ENCODE peak calls at places on chromosomes 13 and 19, in eight cellular contexts. D is MCF 10A; E is GDM1; N is stimulated activated CD8-positive, alpha-beta memory T cell treated with anti-CD3 and anti-CD28 coated beads, Interleukin-15, amount 100 ng/mL, for 4 hours; O is activated CD4-positive, alpha-beta T cell treated with anti-CD3 and anti-CD28 coated beads, Interleukin-2, amount 50 U/mL, for 48 hours; Z is Caki2; F is SHP77; U is C1 segment of cervical spinal cord. M is an unnamed sample.
A peak's percentile ranks its signal among the peaks of the same experiment; 100 is the strongest.

GRCh38 chr13:31755803-31756212 is 16.5 kb downstream of the RXFP2 start:
- DNase-seq in Z (peak; percentile 14), E (no peak), N (no peak), O (no peak), D (no peak), U (no peak), F (no peak), M (no peak)

GRCh38 chr13:60837806-60838205 is 440.8 kb downstream of the TDRD3 start:
- DNase-seq in E (no peak), N (no peak), U (no peak), F (no peak), O (no peak), D (no peak), Z (no peak), M (peak; percentile 32)

GRCh38 chr13:110433014-110433413 is 125.9 kb downstream of the COL4A2 start:
- DNase-seq in O (no peak), F (no peak), Z (no peak), E (no peak), U (no peak), N (no peak), D (no peak), M (no peak)

GRCh38 chr13:52454459-52454824 is 836 bp upstream of the CKAP2 start:
- DNase-seq in O (no peak), E (peak; percentile 49), F (peak; percentile 45), D (peak; percentile 60), Z (peak; percentile 23), U (no peak), N (no peak), M (peak; percentile 75)

GRCh38 chr13:72849571-72849970 is 67.6 kb downstream of the PIBF1 start:
- DNase-seq in E (no peak), O (no peak), F (no peak), U (no peak), D (no peak), Z (no peak), N (no peak), M (peak; percentile 1)

GRCh38 chr19:21491161-21491560 is 14.2 kb upstream of the ZNF429 start:
- DNase-seq in N (no peak), E (no peak), F (no peak), D (no peak), Z (no peak), O (no peak), U (no peak), M (peak; percentile 33)

GRCh38 chr19:46299004-46299509 is 2.2 kb downstream of the HIF3A start:
- DNase-seq in Z (peak; percentile 95), U (peak; percentile 94), D (peak; percentile 96), E (peak; percentile 3), F (peak; percentile 81), N (no peak), O (no peak), M (peak; percentile 66)

GRCh38 chr19:36255316-36255715 is 40.4 kb downstream of the ZNF146 start:
- DNase-seq in N (no peak), E (no peak), D (no peak), F (no peak), U (no peak), Z (no peak), O (no peak), M (no peak)

GRCh38 chr19:36032251-36033104 is at the start of gene CLIP3:
- DNase-seq in O (peak; percentile 35), F (peak; percentile 47), D (no peak), E (no peak), U (peak; percentile 58), N (peak; percentile 46), Z (peak; percentile 54), M (no peak)

GRCh38 chr13:39353988-39354387 is 249.0 kb downstream of the LHFPL6 start:
- DNase-seq in E (no peak), O (no peak), D (no peak), F (no peak), N (no peak), Z (no peak), U (no peak), M (peak; percentile 63)

GRCh38 chr13:113620036-113620435 is 35.5 kb downstream of the TFDP1 start:
- DNase-seq in N (no peak), D (no peak), F (no peak), E (no peak), Z (no peak), O (no peak), U (no peak), M (no peak)

GRCh38 chr19:36046443-36047050 is 7.5 kb downstream of the THAP8 start:
- DNase-seq in E (no peak), U (peak; percentile 15), O (no peak), N (no peak), Z (no peak), F (no peak), D (peak; percentile 82), M (no peak)

GRCh38 chr19:6457958-6458694 is 1.5 kb downstream of the SLC25A23 start:
- DNase-seq in F (no peak), E (no peak), U (no peak), D (no peak), O (no peak), N (no peak), Z (no peak), M (no peak)

GRCh38 chr13:59774511-59774911 is 389.2 kb downstream of the DIAPH3 start:
- DNase-seq in E (no peak), Z (peak; percentile 21), F (no peak), D (peak; percentile 45), O (no peak), U (no peak), N (no peak), M (peak; percentile 61)

GRCh38 chr19:6458695-6459355 is 767 bp downstream of the SLC25A23 start:
- DNase-seq in Z (no peak), U (no peak), O (no peak), D (no peak), F (no peak), E (no peak), N (no peak), M (no peak)

GRCh38 chr13:50549221-50549942 is 294.1 kb downstream of the DLEU7 start:
- DNase-seq in U (no peak), Z (no peak), E (no peak), F (no peak), O (no peak), D (no peak), N (no peak), M (no peak)

GRCh38 chr13:32720026-32720425 is 133.8 kb downstream of the PDS5B start:
- DNase-seq in U (no peak), N (no peak), E (no peak), D (peak; percentile 5), Z (no peak), F (no peak), O (no peak), M (no peak)

GRCh38 chr13:97226788-97227627 is 4.9 kb downstream of the MBNL2 start:
- DNase-seq in U (no peak), Z (no peak), N (peak; percentile 34), F (no peak), D (no peak), O (peak; percentile 49), E (peak; percentile 46), M (no peak)

GRCh38 chr13:20495087-20496023 is 30.3 kb downstream of the CRYL1 start:
- DNase-seq in F (peak; percentile 11), N (peak; percentile 40), O (peak; percentile 72), U (peak; percentile 31), E (peak; percentile 45), Z (peak; percentile 40), D (peak; percentile 77), M (peak; percentile 32)

GRCh38 chr13:90315061-90315460 is 1032.4 kb upstream of the MIR17HG start:
- DNase-seq in F (no peak), U (no peak), N (no peak), Z (no peak), E (no peak), O (no peak), D (no peak), M (no peak)

GRCh38 chr13:83877901-83878300 is 4.4 kb downstream of the SLITRK1 start:
- DNase-seq in N (no peak), E (no peak), O (no peak), Z (no peak), F (no peak), U (no peak), D (no peak), M (no peak)

GRCh38 chr13:22012676-22013075 is 341.8 kb downstream of the FGF9 start:
- DNase-seq in U (no peak), N (no peak), O (no peak), F (no peak), E (no peak), D (no peak), Z (no peak), M (no peak)

GRCh38 chr19:37594982-37595382 is 306 bp downstream of the ZNF540 start:
- DNase-seq in U (peak; percentile 73), N (peak; percentile 42), F (peak; percentile 50), O (peak; percentile 57), D (no peak), Z (no peak), E (peak; percentile 24), M (no peak)

GRCh38 chr19:4089400-4089908 is 22.8 kb upstream of the ZBTB7A start:
- DNase-seq in Z (no peak), O (peak; percentile 73), E (peak; percentile 88), N (no peak), F (no peak), U (no peak), D (no peak), M (no peak)

GRCh38 chr19:14383898-14384669 is 2.8 kb downstream of the ADGRE5 start:
- DNase-seq in U (no peak), Z (no peak), N (peak; percentile 68), O (peak; percentile 65), D (peak; percentile 50), E (peak; percentile 16), F (no peak), M (no peak)

GRCh38 chr19:5052515-5052914 is 83.6 kb downstream of the KDM4B start:
- DNase-seq in O (no peak), N (no peak), F (no peak), Z (no peak), E (no peak), D (no peak), U (no peak), M (no peak)

GRCh38 chr19:43997631-43998290 is 5.0 kb upstream of the ZNF230 start:
- DNase-seq in O (no peak), D (peak; percentile 45), E (no peak), N (no peak), Z (peak; percentile 29), U (no peak), F (no peak), M (peak; percentile 78)

GRCh38 chr19:10100163-10100785 is 2.2 kb downstream of the ANGPTL6 start:
- DNase-seq in E (no peak), N (no peak), O (no peak), Z (no peak), F (no peak), U (no peak), D (no peak), M (no peak)

GRCh38 chr13:44116562-44117315 is 237.0 kb downstream of the LACC1 start:
- DNase-seq in F (no peak), U (no peak), D (no peak), Z (no peak), E (peak; percentile 27), O (no peak), N (no peak), M (no peak)

GRCh38 chr13:36834299-36834698 is 15.3 kb downstream of the RFXAP start:
- DNase-seq in N (no peak), O (no peak), Z (peak; percentile 20), F (no peak), U (no peak), D (no peak), E (no peak), M (no peak)

M was measured in foreskin keratinocyte.